ENCODE peak calls at places on chromosomes 6 and 20, in six cellular contexts. One of them, this sample, is unnamed.

GRCh38 chr6:43250992-43251373 is 7.7 kb downstream of the TTBK1 start:
- DNase-seq in body of pancreas: no peak
- DNase-seq in astrocyte of the cerebellum: no peak
- DNase-seq in psoas muscle: no peak
- DNase-seq in heart left ventricle: no peak
- DNase-seq in effector memory CD4-positive, alpha-beta T cell: no peak
- DNase-seq in this sample: no peak

GRCh38 chr6:167706313-167707109 is 120.2 kb upstream of the AFDN start:
- DNase-seq in heart left ventricle: no peak
- DNase-seq in psoas muscle: no peak
- DNase-seq in effector memory CD4-positive, alpha-beta T cell: peak
- DNase-seq in body of pancreas: no peak
- DNase-seq in astrocyte of the cerebellum: no peak
- DNase-seq in this sample: no peak

GRCh38 chr20:31560900-31561598 is 44.0 kb upstream of the ID1 start:
- DNase-seq in astrocyte of the cerebellum: peak
- DNase-seq in body of pancreas: peak
- DNase-seq in effector memory CD4-positive, alpha-beta T cell: no peak
- DNase-seq in heart left ventricle: no peak
- DNase-seq in psoas muscle: peak
- DNase-seq in this sample: peak

GRCh38 chr20:62136283-62137091 is 6.7 kb downstream of the PSMA7 start:
- DNase-seq in body of pancreas: peak
- DNase-seq in psoas muscle: peak
- DNase-seq in astrocyte of the cerebellum: no peak
- DNase-seq in heart left ventricle: peak
- DNase-seq in effector memory CD4-positive, alpha-beta T cell: peak
- DNase-seq in this sample: peak

GRCh38 chr6:46262928-46263708 is 92.3 kb upstream of the ENPP5 start:
- DNase-seq in astrocyte of the cerebellum: no peak
- DNase-seq in body of pancreas: no peak
- DNase-seq in effector memory CD4-positive, alpha-beta T cell: no peak
- DNase-seq in psoas muscle: no peak
- DNase-seq in heart left ventricle: no peak
- DNase-seq in this sample: no peak

GRCh38 chr6:18503588-18504231 is 116.6 kb downstream of the RNF144B start:
- DNase-seq in psoas muscle: peak
- DNase-seq in body of pancreas: peak
- DNase-seq in heart left ventricle: peak
- DNase-seq in effector memory CD4-positive, alpha-beta T cell: no peak
- DNase-seq in astrocyte of the cerebellum: peak
- DNase-seq in this sample: peak

GRCh38 chr20:32567384-32568178 is 17.6 kb downstream of the NOL4L start:
- DNase-seq in astrocyte of the cerebellum: no peak
- DNase-seq in body of pancreas: no peak
- DNase-seq in psoas muscle: no peak
- DNase-seq in heart left ventricle: no peak
- DNase-seq in effector memory CD4-positive, alpha-beta T cell: no peak
- DNase-seq in this sample: no peak

GRCh38 chr6:113994934-113995342 is 24.0 kb upstream of the HDAC2 start:
- DNase-seq in psoas muscle: no peak
- DNase-seq in effector memory CD4-positive, alpha-beta T cell: no peak
- DNase-seq in astrocyte of the cerebellum: peak
- DNase-seq in body of pancreas: peak
- DNase-seq in heart left ventricle: peak
- DNase-seq in this sample: no peak

GRCh38 chr6:127971945-127972391 is 71.1 kb upstream of the THEMIS start:
- DNase-seq in effector memory CD4-positive, alpha-beta T cell: peak
- DNase-seq in heart left ventricle: no peak
- DNase-seq in body of pancreas: no peak
- DNase-seq in astrocyte of the cerebellum: peak
- DNase-seq in psoas muscle: no peak
- DNase-seq in this sample: no peak

GRCh38 chr6:21332077-21332476 is 261.5 kb upstream of the SOX4 start:
- DNase-seq in effector memory CD4-positive, alpha-beta T cell: no peak
- DNase-seq in psoas muscle: no peak
- DNase-seq in astrocyte of the cerebellum: no peak
- DNase-seq in heart left ventricle: no peak
- DNase-seq in body of pancreas: no peak
- DNase-seq in this sample: no peak

DNA sequence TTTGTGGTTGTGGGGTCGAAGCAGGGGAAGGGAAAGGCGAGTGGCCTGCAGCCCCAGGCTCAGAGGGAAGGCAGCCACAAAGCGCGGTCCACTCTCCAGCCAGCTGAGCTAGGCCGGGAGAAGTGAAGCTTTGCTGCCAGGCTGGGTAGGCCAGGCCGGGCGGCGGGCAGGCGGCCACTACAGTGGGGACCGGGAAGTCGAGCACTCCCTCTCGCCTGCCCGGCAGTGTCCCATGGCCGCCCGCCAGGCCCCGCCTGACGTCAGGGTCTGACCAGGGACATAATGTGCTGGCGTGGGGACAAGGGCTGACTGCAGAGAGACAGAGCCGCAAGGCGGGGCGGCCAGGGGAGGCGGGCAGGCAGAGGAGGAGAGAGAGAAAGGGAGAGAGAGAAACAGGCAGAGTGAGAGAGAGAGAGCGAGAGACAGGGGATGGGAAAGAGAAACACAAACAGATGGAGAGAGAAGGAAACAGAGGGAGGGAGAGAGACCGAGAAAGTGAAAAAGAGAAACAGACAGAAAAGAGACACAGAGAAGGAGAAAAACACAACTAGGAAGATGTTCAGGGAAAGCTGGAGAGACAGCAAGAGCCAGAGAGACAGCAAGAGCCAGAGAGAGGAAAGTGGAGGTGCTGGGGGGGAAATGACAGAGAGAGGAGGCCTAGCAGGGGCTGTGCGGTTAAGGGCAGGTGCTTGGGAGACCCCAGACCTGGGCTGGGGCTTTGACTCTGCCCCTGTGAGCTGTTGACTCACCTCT is 94.5 kb upstream of the PTPN1 start:
- DNase-seq in heart left ventricle: peak
- DNase-seq in effector memory CD4-positive, alpha-beta T cell: no peak
- DNase-seq in astrocyte of the cerebellum: peak
- DNase-seq in body of pancreas: peak
- DNase-seq in psoas muscle: peak
- DNase-seq in this sample: peak
- H3K4me3 ChIP-seq in heart left ventricle: no peak
- H3K4me3 ChIP-seq in effector memory CD4-positive, alpha-beta T cell: no peak
- H3K4me3 ChIP-seq in astrocyte of the cerebellum: no peak
- H3K4me3 ChIP-seq in body of pancreas: no peak
- H3K4me3 ChIP-seq in psoas muscle: peak
- H3K4me3 ChIP-seq in this sample: no peak

DNA sequence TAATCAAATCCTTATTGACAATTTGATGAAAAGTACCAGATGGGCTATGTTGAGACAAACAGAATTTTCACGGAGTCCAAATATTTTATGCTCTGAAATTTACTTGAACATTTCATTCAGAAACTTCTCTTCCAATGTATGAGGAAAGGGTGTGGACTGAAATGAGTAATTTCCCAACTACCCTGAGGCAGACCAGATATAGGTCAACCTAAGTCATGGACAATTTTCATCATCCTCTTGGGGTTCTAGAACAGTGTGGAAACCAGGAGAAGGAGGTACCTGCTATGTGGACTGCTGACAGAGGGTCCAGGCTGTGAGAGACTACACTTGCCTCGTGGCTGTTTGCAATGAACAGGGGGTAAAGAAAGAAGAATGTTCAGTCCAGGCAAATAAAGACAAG is 323.0 kb downstream of the ESR1 start:
- DNase-seq in psoas muscle: no peak
- DNase-seq in heart left ventricle: no peak
- DNase-seq in effector memory CD4-positive, alpha-beta T cell: no peak
- DNase-seq in body of pancreas: no peak
- DNase-seq in astrocyte of the cerebellum: no peak
- DNase-seq in this sample: no peak
- H3K4me3 ChIP-seq in psoas muscle: peak
- H3K4me3 ChIP-seq in heart left ventricle: peak
- H3K4me3 ChIP-seq in effector memory CD4-positive, alpha-beta T cell: no peak
- H3K4me3 ChIP-seq in body of pancreas: no peak
- H3K4me3 ChIP-seq in astrocyte of the cerebellum: no peak
- H3K4me3 ChIP-seq in this sample: no peak

DNA sequence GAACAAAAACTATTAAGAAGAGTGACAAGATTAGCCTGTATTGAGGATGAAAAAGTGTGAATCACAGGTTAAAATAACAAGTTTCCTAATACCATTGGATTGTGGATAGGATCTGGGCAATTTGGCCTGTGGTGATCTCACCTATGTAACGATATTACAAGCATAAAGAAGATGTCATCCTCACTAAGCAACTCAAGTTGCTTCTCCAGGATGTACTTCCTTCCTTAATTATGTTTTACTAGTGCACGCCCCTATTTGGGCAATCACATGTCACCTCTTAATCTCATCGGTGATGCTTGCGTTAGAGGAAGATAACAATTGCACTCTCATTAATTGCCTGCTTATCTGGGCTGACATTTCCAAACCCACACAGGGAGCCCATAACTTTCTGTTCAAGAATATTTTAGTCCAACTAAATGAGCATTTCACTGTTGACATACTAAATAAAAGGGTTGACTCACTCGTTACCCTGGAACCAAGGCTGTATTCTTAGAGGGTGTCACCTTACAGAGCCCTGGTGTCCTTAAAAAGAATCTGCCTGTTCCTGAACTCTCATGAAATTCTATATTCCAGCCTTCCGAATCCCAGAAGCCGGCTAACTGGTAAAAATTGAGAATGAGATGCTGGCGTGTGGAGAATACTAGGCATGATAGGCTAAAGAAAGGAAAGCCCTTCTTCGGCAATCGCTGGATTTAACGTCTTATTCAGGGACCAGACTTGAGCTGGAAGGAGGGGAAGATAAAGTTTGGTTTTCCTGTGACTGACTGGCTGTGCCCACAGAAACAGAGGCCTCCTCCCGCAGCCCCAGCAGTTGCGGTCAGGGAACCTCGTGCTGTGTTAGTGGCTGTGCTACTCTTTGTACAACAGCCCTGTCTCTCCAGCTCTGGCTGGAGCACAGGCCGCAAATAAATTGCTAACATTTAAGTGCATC is 88.3 kb upstream of the ATXN1 start:
- DNase-seq in astrocyte of the cerebellum: peak
- DNase-seq in psoas muscle: no peak
- DNase-seq in effector memory CD4-positive, alpha-beta T cell: no peak
- DNase-seq in heart left ventricle: no peak
- DNase-seq in body of pancreas: no peak
- DNase-seq in this sample: no peak
- H3K4me3 ChIP-seq in astrocyte of the cerebellum: no peak
- H3K4me3 ChIP-seq in psoas muscle: peak
- H3K4me3 ChIP-seq in effector memory CD4-positive, alpha-beta T cell: no peak
- H3K4me3 ChIP-seq in heart left ventricle: no peak
- H3K4me3 ChIP-seq in body of pancreas: no peak
- H3K4me3 ChIP-seq in this sample: no peak

GRCh38 chr6:37893262-37893661 is 73.7 kb downstream of the ZFAND3 start:
- DNase-seq in astrocyte of the cerebellum: no peak
- DNase-seq in effector memory CD4-positive, alpha-beta T cell: no peak
- DNase-seq in body of pancreas: no peak
- DNase-seq in psoas muscle: no peak
- DNase-seq in heart left ventricle: no peak
- DNase-seq in this sample: no peak

GRCh38 chr6:37894585-37894984 is 75.1 kb downstream of the ZFAND3 start:
- DNase-seq in astrocyte of the cerebellum: no peak
- DNase-seq in effector memory CD4-positive, alpha-beta T cell: no peak
- DNase-seq in heart left ventricle: no peak
- DNase-seq in psoas muscle: no peak
- DNase-seq in body of pancreas: no peak
- DNase-seq in this sample: no peak

GRCh38 chr6:37897819-37898534 is 78.5 kb downstream of the ZFAND3 start:
- DNase-seq in heart left ventricle: no peak
- DNase-seq in astrocyte of the cerebellum: no peak
- DNase-seq in psoas muscle: no peak
- DNase-seq in body of pancreas: no peak
- DNase-seq in effector memory CD4-positive, alpha-beta T cell: no peak
- DNase-seq in this sample: no peak

GRCh38 chr6:37897321-37897720 is 77.8 kb downstream of the ZFAND3 start:
- DNase-seq in heart left ventricle: no peak
- DNase-seq in psoas muscle: no peak
- DNase-seq in effector memory CD4-positive, alpha-beta T cell: no peak
- DNase-seq in astrocyte of the cerebellum: peak
- DNase-seq in body of pancreas: no peak
- DNase-seq in this sample: no peak
- H3K4me3 ChIP-seq in heart left ventricle: no peak
- H3K4me3 ChIP-seq in psoas muscle: no peak
- H3K4me3 ChIP-seq in effector memory CD4-positive, alpha-beta T cell: no peak
- H3K4me3 ChIP-seq in astrocyte of the cerebellum: no peak
- H3K4me3 ChIP-seq in body of pancreas: no peak
- H3K4me3 ChIP-seq in this sample: no peak

GRCh38 chr6:84260186-84260585 is 32.7 kb upstream of the CEP162 start:
- DNase-seq in heart left ventricle: no peak
- DNase-seq in astrocyte of the cerebellum: no peak
- DNase-seq in psoas muscle: no peak
- DNase-seq in body of pancreas: no peak
- DNase-seq in effector memory CD4-positive, alpha-beta T cell: no peak
- DNase-seq in this sample: no peak

GRCh38 chr6:84258866-84259265 is 31.4 kb upstream of the CEP162 start:
- DNase-seq in heart left ventricle: no peak
- DNase-seq in astrocyte of the cerebellum: no peak
- DNase-seq in body of pancreas: no peak
- DNase-seq in effector memory CD4-positive, alpha-beta T cell: no peak
- DNase-seq in psoas muscle: no peak
- DNase-seq in this sample: no peak

GRCh38 chr6:84255641-84256040 is 28.2 kb upstream of the CEP162 start:
- DNase-seq in body of pancreas: no peak
- DNase-seq in heart left ventricle: no peak
- DNase-seq in psoas muscle: no peak
- DNase-seq in astrocyte of the cerebellum: no peak
- DNase-seq in effector memory CD4-positive, alpha-beta T cell: no peak
- DNase-seq in this sample: no peak

GRCh38 chr6:84260926-84261325 is 33.5 kb upstream of the CEP162 start:
- DNase-seq in heart left ventricle: no peak
- DNase-seq in psoas muscle: no peak
- DNase-seq in body of pancreas: no peak
- DNase-seq in astrocyte of the cerebellum: no peak
- DNase-seq in effector memory CD4-positive, alpha-beta T cell: no peak
- DNase-seq in this sample: no peak

GRCh38 chr6:84258268-84258667 is 30.8 kb upstream of the CEP162 start:
- DNase-seq in body of pancreas: no peak
- DNase-seq in effector memory CD4-positive, alpha-beta T cell: no peak
- DNase-seq in astrocyte of the cerebellum: no peak
- DNase-seq in psoas muscle: no peak
- DNase-seq in heart left ventricle: no peak
- DNase-seq in this sample: no peak
- H3K4me3 ChIP-seq in body of pancreas: no peak
- H3K4me3 ChIP-seq in effector memory CD4-positive, alpha-beta T cell: no peak
- H3K4me3 ChIP-seq in astrocyte of the cerebellum: no peak
- H3K4me3 ChIP-seq in psoas muscle: no peak
- H3K4me3 ChIP-seq in heart left ventricle: no peak
- H3K4me3 ChIP-seq in this sample: peak

GRCh38 chr6:139839506-139840156 is 465.2 kb upstream of the CITED2 start:
- DNase-seq in astrocyte of the cerebellum: no peak
- DNase-seq in body of pancreas: peak
- DNase-seq in heart left ventricle: peak
- DNase-seq in psoas muscle: peak
- DNase-seq in effector memory CD4-positive, alpha-beta T cell: no peak
- DNase-seq in this sample: no peak
- H3K4me3 ChIP-seq in astrocyte of the cerebellum: no peak
- H3K4me3 ChIP-seq in body of pancreas: no peak
- H3K4me3 ChIP-seq in heart left ventricle: no peak
- H3K4me3 ChIP-seq in psoas muscle: no peak
- H3K4me3 ChIP-seq in effector memory CD4-positive, alpha-beta T cell: no peak
- H3K4me3 ChIP-seq in this sample: no peak

This sample was measured in aorta.